ENCODE peak calls at places on chromosome 16, in eight cellular contexts. One of them, this sample, is unnamed. For H3K4me1 and H3K36me3, the result is how much of the 10 kb centered on the place peaks cover.

GRCh38 chr16:72865835-72866234 is 182.1 kb downstream of the ZFHX3 start:
- DNase-seq in ascending aorta: no peak
- DNase-seq in body of pancreas: no peak
- DNase-seq in psoas muscle: no peak
- DNase-seq in cardiac muscle cell: no peak
- DNase-seq in fibroblast of lung: no peak
- DNase-seq in NT2/D1: no peak
- DNase-seq in endodermal cell: no peak
- DNase-seq in this sample: no peak

GRCh38 chr16:15538484-15538883 is 104.1 kb downstream of the BMERB1 start:
- DNase-seq in ascending aorta: no peak
- DNase-seq in body of pancreas: no peak
- DNase-seq in psoas muscle: no peak
- DNase-seq in cardiac muscle cell: no peak
- DNase-seq in fibroblast of lung: no peak
- DNase-seq in NT2/D1: no peak
- DNase-seq in endodermal cell: no peak
- DNase-seq in this sample: no peak

GRCh38 chr16:12239953-12240485 is 263.5 kb downstream of the SNX29 start:
- DNase-seq in ascending aorta: no peak
- DNase-seq in body of pancreas: no peak
- DNase-seq in psoas muscle: no peak
- DNase-seq in cardiac muscle cell: peak
- DNase-seq in fibroblast of lung: peak
- DNase-seq in NT2/D1: no peak
- DNase-seq in endodermal cell: no peak
- DNase-seq in this sample: no peak

GRCh38 chr16:83066011-83066410 is 439.2 kb downstream of the CDH13 start:
- DNase-seq in ascending aorta: no peak
- DNase-seq in body of pancreas: no peak
- DNase-seq in psoas muscle: no peak
- DNase-seq in cardiac muscle cell: no peak
- DNase-seq in fibroblast of lung: no peak
- DNase-seq in NT2/D1: no peak
- DNase-seq in endodermal cell: no peak
- DNase-seq in this sample: no peak

GRCh38 chr16:8655184-8655717 is 19.2 kb upstream of the ABAT start:
- DNase-seq in ascending aorta: no peak
- DNase-seq in body of pancreas: peak
- DNase-seq in psoas muscle: no peak
- DNase-seq in cardiac muscle cell: peak
- DNase-seq in fibroblast of lung: peak
- DNase-seq in NT2/D1: no peak
- DNase-seq in endodermal cell: peak
- DNase-seq in this sample: peak

GRCh38 chr16:31010539-31010938 is at the start of gene STX1B:
- DNase-seq in ascending aorta: no peak
- DNase-seq in body of pancreas: no peak
- DNase-seq in psoas muscle: no peak
- DNase-seq in cardiac muscle cell: peak
- DNase-seq in fibroblast of lung: peak
- DNase-seq in NT2/D1: no peak
- DNase-seq in endodermal cell: peak
- DNase-seq in this sample: no peak

GRCh38 chr16:47278571-47278970 is 134.8 kb upstream of the NETO2 start:
- DNase-seq in ascending aorta: no peak
- DNase-seq in body of pancreas: no peak
- DNase-seq in psoas muscle: no peak
- DNase-seq in cardiac muscle cell: peak
- DNase-seq in fibroblast of lung: peak
- DNase-seq in NT2/D1: no peak
- DNase-seq in endodermal cell: no peak
- DNase-seq in this sample: no peak

GRCh38 chr16:88883117-88883895 is 16.8 kb upstream of the PABPN1L start:
- DNase-seq in ascending aorta: no peak
- DNase-seq in body of pancreas: no peak
- DNase-seq in psoas muscle: peak
- DNase-seq in cardiac muscle cell: no peak
- DNase-seq in fibroblast of lung: no peak
- DNase-seq in NT2/D1: no peak
- DNase-seq in endodermal cell: no peak
- DNase-seq in this sample: no peak

GRCh38 chr16:49634235-49635008 is 221.5 kb downstream of the ZNF423 start:
- DNase-seq in ascending aorta: no peak
- DNase-seq in body of pancreas: no peak
- DNase-seq in psoas muscle: no peak
- DNase-seq in cardiac muscle cell: no peak
- DNase-seq in fibroblast of lung: no peak
- DNase-seq in NT2/D1: no peak
- DNase-seq in endodermal cell: peak
- DNase-seq in this sample: no peak

GRCh38 chr16:87692756-87693155 is 73.0 kb downstream of the KLHDC4 start:
- DNase-seq in ascending aorta: no peak
- DNase-seq in body of pancreas: no peak
- DNase-seq in psoas muscle: no peak
- DNase-seq in cardiac muscle cell: no peak
- DNase-seq in fibroblast of lung: no peak
- DNase-seq in NT2/D1: no peak
- DNase-seq in endodermal cell: no peak
- DNase-seq in this sample: no peak

GRCh38 chr16:28292731-28293588 is 635 bp downstream of the SBK1 start:
- DNase-seq in ascending aorta: no peak
- DNase-seq in body of pancreas: peak
- DNase-seq in psoas muscle: no peak
- DNase-seq in cardiac muscle cell: no peak
- DNase-seq in fibroblast of lung: no peak
- DNase-seq in NT2/D1: no peak
- DNase-seq in endodermal cell: peak
- DNase-seq in this sample: no peak

GRCh38 chr16:87931504-87931903 is 4.8 kb downstream of the CA5A start:
- DNase-seq in ascending aorta: no peak
- DNase-seq in body of pancreas: no peak
- DNase-seq in psoas muscle: no peak
- DNase-seq in cardiac muscle cell: peak
- DNase-seq in fibroblast of lung: peak
- DNase-seq in NT2/D1: no peak
- DNase-seq in endodermal cell: no peak
- DNase-seq in this sample: no peak

GRCh38 chr16:83940630-83941378 is 12.2 kb upstream of the OSGIN1 start:
- DNase-seq in ascending aorta: no peak
- DNase-seq in body of pancreas: no peak
- DNase-seq in psoas muscle: no peak
- DNase-seq in cardiac muscle cell: no peak
- DNase-seq in fibroblast of lung: no peak
- DNase-seq in NT2/D1: no peak
- DNase-seq in endodermal cell: peak
- DNase-seq in this sample: no peak

GRCh38 chr16:75312875-75313274 is 61.5 kb upstream of the BCAR1 start:
- DNase-seq in ascending aorta: no peak
- DNase-seq in body of pancreas: no peak
- DNase-seq in psoas muscle: no peak
- DNase-seq in cardiac muscle cell: no peak
- DNase-seq in fibroblast of lung: no peak
- DNase-seq in NT2/D1: peak
- DNase-seq in endodermal cell: no peak
- DNase-seq in this sample: no peak

DNA sequence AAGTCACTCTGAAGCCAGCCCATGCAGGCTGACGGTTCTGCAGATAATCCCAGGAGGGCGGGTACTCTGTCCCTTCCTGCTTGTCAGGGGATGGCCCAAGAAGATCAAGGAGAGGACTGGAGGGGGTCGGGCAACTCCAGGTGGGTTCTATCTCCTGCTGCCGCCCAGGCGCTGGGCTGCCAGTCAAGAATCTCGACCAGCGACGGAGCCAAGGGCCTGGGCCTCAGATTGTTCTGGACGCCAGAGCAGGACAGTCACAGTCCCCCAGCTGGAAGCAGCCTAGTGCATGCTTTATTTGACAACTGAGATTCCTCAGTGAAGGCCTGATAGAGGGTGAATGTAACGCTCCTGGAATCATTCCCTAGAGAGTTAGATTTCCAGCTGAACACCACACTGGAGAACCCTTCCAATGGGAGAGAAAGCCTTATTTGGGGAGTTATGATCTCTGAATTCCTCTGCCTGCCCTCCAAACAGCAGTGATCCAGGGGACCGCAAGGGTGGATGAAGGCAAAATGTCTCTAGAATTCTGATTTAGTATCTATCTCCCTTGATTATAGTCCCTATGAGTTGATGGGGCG is 1.2 kb upstream of the KIFC3 start:
- DNase-seq in ascending aorta: no peak
- DNase-seq in body of pancreas: no peak
- DNase-seq in psoas muscle: no peak
- DNase-seq in cardiac muscle cell: peak
- DNase-seq in fibroblast of lung: no peak
- DNase-seq in NT2/D1: no peak
- DNase-seq in endodermal cell: no peak
- DNase-seq in this sample: no peak
- H3K4me1 ChIP-seq in ascending aorta: under half
- H3K4me1 ChIP-seq in body of pancreas: half or more
- H3K4me1 ChIP-seq in psoas muscle: half or more
- H3K4me1 ChIP-seq in cardiac muscle cell: under half
- H3K4me1 ChIP-seq in fibroblast of lung: under half
- H3K4me1 ChIP-seq in NT2/D1: under half
- H3K4me1 ChIP-seq in endodermal cell: under half
- H3K4me1 ChIP-seq in this sample: under half

GRCh38 chr16:67669499-67670101 is 3.0 kb downstream of the C16orf86 start:
- DNase-seq in ascending aorta: no peak
- DNase-seq in body of pancreas: no peak
- DNase-seq in psoas muscle: no peak
- DNase-seq in cardiac muscle cell: no peak
- DNase-seq in fibroblast of lung: no peak
- DNase-seq in NT2/D1: no peak
- DNase-seq in endodermal cell: no peak
- DNase-seq in this sample: no peak

GRCh38 chr16:67668495-67669157 is 2.0 kb downstream of the C16orf86 start:
- DNase-seq in ascending aorta: no peak
- DNase-seq in body of pancreas: no peak
- DNase-seq in psoas muscle: no peak
- DNase-seq in cardiac muscle cell: no peak
- DNase-seq in fibroblast of lung: no peak
- DNase-seq in NT2/D1: no peak
- DNase-seq in endodermal cell: no peak
- DNase-seq in this sample: no peak

GRCh38 chr16:67666538-67667433 is at the start of the genes C16orf86 and ENKD1:
- DNase-seq in ascending aorta: no peak
- DNase-seq in body of pancreas: peak
- DNase-seq in psoas muscle: peak
- DNase-seq in cardiac muscle cell: peak
- DNase-seq in fibroblast of lung: peak
- DNase-seq in NT2/D1: no peak
- DNase-seq in endodermal cell: peak
- DNase-seq in this sample: peak

GRCh38 chr16:67667434-67667816 is 811 bp downstream of the C16orf86 start:
- DNase-seq in ascending aorta: no peak
- DNase-seq in body of pancreas: no peak
- DNase-seq in psoas muscle: no peak
- DNase-seq in cardiac muscle cell: no peak
- DNase-seq in fibroblast of lung: no peak
- DNase-seq in NT2/D1: no peak
- DNase-seq in endodermal cell: peak
- DNase-seq in this sample: no peak

DNA sequence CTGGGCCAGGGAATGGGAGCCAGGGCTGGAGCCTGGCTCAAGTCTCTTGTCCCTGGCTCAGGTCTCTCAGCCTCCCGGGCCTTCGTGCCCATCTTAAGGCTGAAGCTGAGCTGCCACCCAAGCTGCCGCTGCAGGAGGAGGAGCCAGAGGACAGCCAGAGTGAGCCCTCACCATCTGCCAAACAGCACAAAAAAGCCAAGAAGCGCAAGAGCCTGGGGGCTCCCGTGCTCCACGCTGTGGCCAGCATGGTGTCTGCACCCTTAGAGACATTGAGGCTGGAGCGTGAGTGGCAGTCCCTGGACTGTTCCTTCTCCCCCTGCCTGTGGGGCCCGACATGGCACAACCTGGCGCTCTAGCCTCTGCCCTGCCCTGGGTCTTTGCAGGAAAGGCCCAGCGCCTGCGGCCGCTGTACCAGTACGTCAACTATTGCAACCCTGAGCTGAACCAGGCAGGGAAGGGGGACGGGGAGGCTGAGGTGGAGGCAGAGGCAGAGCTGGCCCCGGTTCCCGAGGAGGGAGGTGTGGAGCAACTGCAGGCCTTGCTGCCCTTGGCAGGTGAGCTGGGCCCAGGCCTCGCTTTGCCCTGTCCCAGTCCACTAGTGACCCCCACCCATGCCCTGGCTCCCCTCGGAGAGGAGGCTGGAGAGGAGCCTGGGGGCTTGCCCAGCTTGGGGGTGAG is 1.3 kb downstream of the C16orf86 start:
- DNase-seq in ascending aorta: peak
- DNase-seq in body of pancreas: peak
- DNase-seq in psoas muscle: peak
- DNase-seq in cardiac muscle cell: peak
- DNase-seq in fibroblast of lung: peak
- DNase-seq in NT2/D1: no peak
- DNase-seq in endodermal cell: peak
- DNase-seq in this sample: peak
- H3K4me3 ChIP-seq in ascending aorta: peak
- H3K4me3 ChIP-seq in body of pancreas: no peak
- H3K4me3 ChIP-seq in psoas muscle: peak
- H3K4me3 ChIP-seq in cardiac muscle cell: no peak
- H3K4me3 ChIP-seq in fibroblast of lung: no peak
- H3K4me3 ChIP-seq in NT2/D1: no peak
- H3K4me3 ChIP-seq in endodermal cell: no peak
- H3K4me3 ChIP-seq in this sample: peak

DNA sequence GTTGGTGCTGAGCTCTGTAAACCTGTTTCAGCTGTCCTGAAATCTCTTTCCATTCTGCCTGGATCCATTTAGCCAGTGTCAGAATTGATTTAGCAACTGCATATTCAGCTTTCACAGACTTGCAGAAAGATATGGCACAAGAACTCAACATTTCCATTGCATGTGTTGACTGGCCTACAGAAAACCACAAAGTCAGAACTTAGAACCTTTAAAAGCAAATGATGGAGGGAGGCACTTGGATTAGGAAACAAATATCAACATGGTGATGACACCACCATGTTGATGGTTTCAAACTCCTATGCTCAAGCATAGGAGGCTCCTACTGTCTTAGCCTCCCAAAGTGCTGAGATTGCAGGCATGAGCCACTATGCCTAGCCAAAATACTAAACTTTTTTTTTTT is 52.3 kb upstream of the ARL6IP1 start:
- DNase-seq in ascending aorta: no peak
- DNase-seq in body of pancreas: no peak
- DNase-seq in psoas muscle: no peak
- DNase-seq in cardiac muscle cell: peak
- DNase-seq in fibroblast of lung: no peak
- DNase-seq in NT2/D1: no peak
- DNase-seq in endodermal cell: no peak
- DNase-seq in this sample: no peak
- H3K36me3 ChIP-seq in ascending aorta: half or more
- H3K36me3 ChIP-seq in body of pancreas: under half
- H3K36me3 ChIP-seq in psoas muscle: under half
- H3K36me3 ChIP-seq in cardiac muscle cell: half or more
- H3K36me3 ChIP-seq in fibroblast of lung: under half
- H3K36me3 ChIP-seq in NT2/D1: half or more
- H3K36me3 ChIP-seq in endodermal cell: half or more
- H3K36me3 ChIP-seq in this sample: under half

DNA sequence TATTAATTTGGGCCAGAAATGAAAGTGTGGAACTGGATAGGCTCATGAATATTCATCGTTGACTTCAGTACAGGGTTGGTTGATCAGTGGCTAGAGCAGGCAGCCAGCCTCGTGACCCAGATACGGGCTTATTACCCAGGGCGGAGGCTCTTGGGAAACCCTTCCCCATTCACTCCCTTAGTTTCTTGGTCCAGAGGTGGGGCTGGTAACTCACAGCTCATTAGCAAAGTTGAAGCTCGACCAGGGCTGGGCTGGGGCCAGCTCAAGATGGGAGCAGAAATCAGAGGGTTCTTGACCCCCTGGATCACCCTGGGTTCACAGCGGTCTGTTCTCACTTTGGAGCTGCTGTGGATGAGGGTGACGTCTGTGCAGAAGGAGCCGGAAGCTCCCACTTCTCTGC is 44.6 kb upstream of the GSE1 start:
- DNase-seq in ascending aorta: no peak
- DNase-seq in body of pancreas: no peak
- DNase-seq in psoas muscle: no peak
- DNase-seq in cardiac muscle cell: no peak
- DNase-seq in fibroblast of lung: no peak
- DNase-seq in NT2/D1: no peak
- DNase-seq in endodermal cell: no peak
- DNase-seq in this sample: peak
- H3K4me1 ChIP-seq in ascending aorta: under half
- H3K4me1 ChIP-seq in body of pancreas: half or more
- H3K4me1 ChIP-seq in psoas muscle: half or more
- H3K4me1 ChIP-seq in cardiac muscle cell: half or more
- H3K4me1 ChIP-seq in fibroblast of lung: under half
- H3K4me1 ChIP-seq in NT2/D1: half or more
- H3K4me1 ChIP-seq in endodermal cell: under half
- H3K4me1 ChIP-seq in this sample: half or more

This sample was measured in colonic mucosa.